ENCODE peak calls at places on chromosomes 12 and 14, in nine cellular contexts. O, H, R, Z, Q, T, P, U and W are unnamed samples.

GRCh38 chr14:50060871-50061663 is 55.3 kb downstream of the VCPKMT start:
- DNase-seq in Z (peak), O (no peak), Q (peak), U (no peak), R (no peak), P (peak), T (peak), H (peak), W (peak)

GRCh38 chr12:113735146-113735545 is 231.0 kb downstream of the RBM19 start:
- DNase-seq in R (no peak), Z (no peak), O (no peak), Q (no peak), T (no peak), H (no peak), U (no peak), P (no peak), W (no peak)

GRCh38 chr14:52266179-52266578 is 1.3 kb upstream of the PTGDR start:
- DNase-seq in H (peak), T (no peak), R (no peak), Z (no peak), U (no peak), Q (no peak), O (no peak), P (no peak), W (no peak)

GRCh38 chr12:10672231-10672868 is 1.5 kb downstream of the STYK1 start:
- DNase-seq in T (no peak), O (no peak), U (no peak), H (no peak), Z (no peak), R (no peak), P (no peak), Q (no peak), W (no peak)

GRCh38 chr14:32808574-32809098 is 130.0 kb upstream of the NPAS3 start:
- DNase-seq in O (no peak), Q (peak), T (no peak), U (no peak), Z (no peak), P (no peak), R (no peak), H (no peak), W (no peak)

GRCh38 chr14:90293766-90294471 is 37.6 kb downstream of the PSMC1 start:
- DNase-seq in Z (no peak), T (no peak), H (peak), P (no peak), Q (no peak), O (no peak), R (no peak), U (no peak), W (no peak)

GRCh38 chr12:14810953-14811483 is 3.0 kb downstream of the SMCO3 start:
- DNase-seq in P (no peak), H (peak), U (no peak), T (no peak), O (no peak), R (no peak), Z (no peak), Q (no peak), W (no peak)

GRCh38 chr12:3748620-3749019 is 4.3 kb downstream of the CRACR2A start:
- DNase-seq in O (no peak), P (no peak), Z (no peak), Q (no peak), H (no peak), U (no peak), R (no peak), T (no peak), W (no peak)

GRCh38 chr14:23751591-23751990 is 115.4 kb downstream of the DHRS2 start:
- DNase-seq in T (no peak), O (no peak), H (no peak), U (no peak), Q (no peak), P (no peak), Z (no peak), R (no peak), W (no peak)

GRCh38 chr14:53190938-53191337 is 37.8 kb upstream of the DDHD1 start:
- DNase-seq in R (no peak), Z (no peak), T (peak), U (no peak), O (no peak), H (peak), Q (no peak), P (peak), W (peak)

GRCh38 chr14:32453857-32454810 is 125.0 kb downstream of the AKAP6 start:
- DNase-seq in Q (no peak), Z (no peak), T (no peak), R (no peak), O (no peak), H (peak), P (no peak), U (no peak), W (no peak)

GRCh38 chr14:51462182-51462581 is 189.5 kb upstream of the FRMD6 start:
- DNase-seq in P (no peak), R (no peak), Q (no peak), H (no peak), O (no peak), T (no peak), Z (no peak), U (no peak), W (no peak)

GRCh38 chr12:48459259-48459658 is 13.1 kb upstream of the ANP32D start:
- DNase-seq in O (no peak), R (no peak), U (no peak), Q (no peak), Z (no peak), P (no peak), T (no peak), H (no peak), W (no peak)

GRCh38 chr12:105445261-105446015 is 114.9 kb downstream of the C12orf75 start:
- DNase-seq in H (peak), P (no peak), Z (no peak), U (no peak), R (no peak), O (no peak), Q (peak), T (no peak), W (no peak)

GRCh38 chr12:6915023-6915788 is 826 bp downstream of the ENO2 start:
- DNase-seq in R (peak), U (no peak), O (no peak), H (no peak), Z (no peak), Q (no peak), T (no peak), P (no peak), W (peak)

GRCh38 chr12:69070319-69071090 is 137.5 kb upstream of the CPM start:
- DNase-seq in U (peak), H (peak), P (peak), R (peak), Q (peak), T (no peak), Z (peak), O (peak), W (peak)

GRCh38 chr12:122094735-122095561 is 16.4 kb downstream of the MLXIP start:
- DNase-seq in P (no peak), Q (no peak), U (no peak), H (peak), T (no peak), Z (no peak), R (no peak), O (no peak), W (no peak)

GRCh38 chr12:34398706-34399630 is 376.7 kb downstream of the ALG10 start:
- DNase-seq in Z (no peak), H (no peak), P (peak), O (peak), Q (no peak), R (no peak), T (no peak), U (peak), W (peak)

GRCh38 chr12:52790427-52791270 is 5.3 kb downstream of the KRT3 start:
- DNase-seq in Z (no peak), T (no peak), P (no peak), Q (no peak), O (no peak), H (no peak), U (no peak), R (no peak), W (no peak)

GRCh38 chr12:106647793-106648514 is 65.2 kb downstream of the RFX4 start:
- DNase-seq in P (no peak), O (no peak), U (no peak), Q (no peak), H (no peak), T (no peak), R (no peak), Z (no peak), W (no peak)

GRCh38 chr12:120352117-120352516 is 16.8 kb downstream of the MSI1 start:
- DNase-seq in R (no peak), O (no peak), Q (peak), Z (peak), P (no peak), U (no peak), H (peak), T (no peak), W (no peak)

GRCh38 chr14:67417633-67418032 is 5.7 kb upstream of the PLEK2 start:
- DNase-seq in Q (no peak), O (no peak), U (peak), H (peak), R (no peak), P (no peak), Z (no peak), T (no peak), W (no peak)

GRCh38 chr14:94100847-94101246 is 9.7 kb upstream of the IFI27 start:
- DNase-seq in Z (no peak), Q (peak), T (no peak), H (peak), U (no peak), O (no peak), R (no peak), P (no peak), W (no peak)

GRCh38 chr14:67166450-67166853 is 22.8 kb upstream of the GARIN2 start:
- DNase-seq in H (peak), U (no peak), O (no peak), Z (peak), R (peak), Q (peak), P (peak), T (no peak), W (peak)

GRCh38 chr14:67331368-67332125 is 28.1 kb downstream of the ATP6V1D start:
- DNase-seq in U (no peak), P (no peak), O (no peak), Q (peak), Z (no peak), T (no peak), R (no peak), H (peak), W (no peak)

GRCh38 chr12:69431604-69432222 is 38.5 kb upstream of the FRS2 start:
- DNase-seq in O (no peak), Q (no peak), T (no peak), H (no peak), U (no peak), R (no peak), P (no peak), Z (no peak), W (no peak)

GRCh38 chr12:64825143-64826011 is 930 bp downstream of the TBC1D30 start:
- DNase-seq in Q (no peak), T (peak), H (no peak), P (peak), O (no peak), U (no peak), Z (no peak), R (peak), W (peak)

GRCh38 chr14:37637341-37637740 is 41.9 kb downstream of the TTC6 start:
- DNase-seq in U (no peak), P (no peak), Z (no peak), R (no peak), O (no peak), T (no peak), H (no peak), Q (no peak), W (no peak)

GRCh38 chr12:57523706-57524614 is 1.3 kb downstream of the MBD6 start:
- DNase-seq in Z (no peak), U (no peak), R (no peak), Q (no peak), H (no peak), T (no peak), P (no peak), O (no peak), W (peak)

GRCh38 chr12:47881826-47882427 is 22.9 kb downstream of the VDR start:
- DNase-seq in O (no peak), T (no peak), Q (peak), U (peak), Z (peak), H (peak), R (no peak), P (no peak), W (no peak)

GRCh38 chr12:47391566-47391965 is 311.8 kb upstream of the AMIGO2 start:
- DNase-seq in Z (no peak), H (no peak), Q (no peak), U (no peak), T (no peak), R (no peak), P (peak), O (no peak), W (no peak)

GRCh38 chr12:109738209-109738608 is 24.6 kb downstream of the FAM222A start:
- DNase-seq in P (no peak), Z (no peak), H (no peak), O (peak), Q (no peak), R (peak), U (no peak), T (no peak), W (no peak)

GRCh38 chr12:29578731-29579130 is 81.2 kb upstream of the OVCH1 start:
- DNase-seq in T (no peak), U (no peak), Z (no peak), O (no peak), P (no peak), Q (peak), R (no peak), H (peak), W (no peak)
- TF ChIP-seq CTCF in T (no peak), U (no peak), Z (no peak), O (no peak), P (no peak), Q (no peak), R (no peak), H (no peak), W (no peak)

GRCh38 chr14:21991130-21991529 is 317.5 kb upstream of the OR4E1 start:
- DNase-seq in T (no peak), O (no peak), P (no peak), R (no peak), U (no peak), H (no peak), Z (no peak), Q (no peak), W (no peak)

GRCh38 chr14:21987937-21988336 is 314.3 kb upstream of the OR4E1 start:
- DNase-seq in H (peak), O (no peak), P (no peak), T (no peak), U (no peak), R (peak), Q (no peak), Z (no peak), W (no peak)

GRCh38 chr14:21989090-21989489 is 315.5 kb upstream of the OR4E1 start:
- DNase-seq in P (no peak), R (no peak), T (no peak), H (no peak), U (no peak), Z (no peak), Q (no peak), O (no peak), W (no peak)

GRCh38 chr14:21988413-21988812 is 314.8 kb upstream of the OR4E1 start:
- DNase-seq in T (no peak), P (no peak), Z (no peak), O (no peak), R (no peak), U (no peak), Q (no peak), H (no peak), W (no peak)

DNA sequence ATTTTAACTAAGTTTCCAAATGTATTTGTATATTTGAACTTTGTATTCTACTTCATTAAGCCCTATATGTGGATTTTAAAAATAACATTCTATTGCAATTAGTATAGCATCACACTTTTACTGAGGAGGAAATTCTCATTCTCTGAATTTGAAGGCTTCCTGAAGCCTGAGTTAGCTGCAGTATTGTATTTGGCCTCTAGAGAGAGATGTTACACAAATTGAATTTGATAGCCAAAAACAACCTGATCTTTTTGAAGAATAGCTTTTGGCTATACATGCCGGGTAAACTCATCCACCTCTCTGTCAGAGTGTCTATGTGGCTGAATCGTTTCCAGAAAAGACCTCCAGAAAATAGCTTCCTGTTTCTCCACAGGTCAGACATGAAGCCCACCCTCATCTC is 316.5 kb upstream of the OR4E1 start:
- DNase-seq in O (no peak), Q (no peak), R (no peak), U (no peak), T (no peak), P (no peak), H (no peak), Z (no peak), W (no peak)
- TF ChIP-seq CTCF in O (peak), Q (no peak), R (peak), U (no peak), T (peak), P (no peak), H (peak), Z (peak), W (no peak)

DNA sequence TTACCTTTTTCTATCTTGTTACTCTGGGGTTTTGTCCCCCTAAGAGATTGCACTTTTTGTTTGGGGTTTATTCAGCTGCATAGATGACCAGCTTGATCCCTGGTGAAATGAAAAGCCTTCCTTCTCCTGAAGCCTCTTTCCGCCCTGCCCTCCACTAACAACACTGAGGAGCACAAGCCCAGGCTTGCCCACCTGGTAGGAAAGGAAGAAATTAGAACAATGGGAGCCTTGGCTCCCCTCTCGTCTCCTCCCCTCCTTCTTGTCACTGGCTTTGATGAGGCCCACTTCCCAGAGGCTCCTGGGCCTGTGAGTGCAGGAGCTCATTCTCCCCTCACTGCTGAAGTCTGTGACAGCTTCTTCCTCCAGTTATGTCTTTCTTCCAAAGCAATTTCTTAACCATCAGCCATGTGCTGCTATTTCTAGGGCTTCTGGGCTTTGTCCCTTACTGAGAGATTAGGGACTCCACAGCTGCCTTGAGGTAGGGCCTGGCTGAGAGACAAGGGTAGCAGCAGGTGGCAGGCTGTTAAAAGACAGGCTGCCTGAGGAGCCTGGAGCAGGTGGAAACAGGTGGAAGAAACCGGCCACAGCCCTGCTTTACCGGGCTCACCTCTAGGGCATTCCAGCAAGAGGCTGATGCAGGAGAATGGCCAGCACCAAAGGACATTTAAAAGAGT is 53.7 kb upstream of the SRSF5 start:
- DNase-seq in T (no peak), U (no peak), Q (no peak), H (no peak), R (no peak), P (no peak), Z (no peak), O (no peak), W (no peak)
- TF ChIP-seq CTCF in T (no peak), U (no peak), Q (no peak), H (no peak), R (no peak), P (no peak), Z (no peak), O (peak), W (no peak)

GRCh38 chr12:44510510-44510909 is 365.6 kb downstream of the NELL2 start:
- DNase-seq in R (no peak), Z (no peak), U (no peak), T (no peak), P (no peak), O (no peak), H (no peak), Q (no peak), W (no peak)
- TF ChIP-seq CTCF in R (no peak), Z (no peak), U (no peak), T (no peak), P (no peak), O (no peak), H (no peak), Q (no peak), W (no peak)

DNA sequence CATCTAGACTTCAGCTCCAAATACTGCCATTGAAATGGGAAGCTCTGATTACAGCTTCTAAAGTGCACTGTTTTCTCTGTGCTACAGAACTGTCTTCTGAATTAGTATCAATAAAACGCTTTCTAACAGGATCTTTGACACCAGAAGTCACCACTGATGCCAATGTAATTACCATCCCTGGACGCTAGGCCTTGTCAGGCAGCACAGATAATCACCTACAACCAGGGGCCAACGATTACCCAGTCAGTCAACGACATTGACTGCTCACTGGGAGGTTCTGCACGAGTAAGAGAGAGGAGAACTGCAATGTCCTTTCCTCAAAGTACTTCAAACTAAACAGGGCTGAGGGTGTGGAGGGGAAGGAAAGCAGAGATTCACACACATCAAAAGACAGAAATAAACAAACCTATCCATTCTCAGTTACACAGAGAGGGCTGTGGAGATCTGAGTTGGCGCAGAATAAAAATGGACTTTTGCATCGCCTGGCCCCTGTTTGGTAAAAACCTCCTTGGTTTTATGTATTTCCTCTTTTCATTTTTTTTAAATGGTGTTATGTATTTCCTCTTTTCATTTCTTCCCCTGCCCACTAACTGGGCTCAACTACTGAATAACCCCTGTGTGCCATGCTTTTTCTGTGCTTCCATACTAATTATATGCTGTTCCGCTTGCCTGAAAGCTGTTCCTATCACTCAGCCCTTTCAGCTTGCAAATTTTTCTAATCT is 492.2 kb downstream of the APAF1 start:
- DNase-seq in R (no peak), T (no peak), P (no peak), O (no peak), Q (no peak), U (no peak), Z (no peak), H (no peak), W (no peak)
- TF ChIP-seq CTCF in R (no peak), T (peak), P (no peak), O (no peak), Q (no peak), U (no peak), Z (no peak), H (no peak), W (no peak)

DNA sequence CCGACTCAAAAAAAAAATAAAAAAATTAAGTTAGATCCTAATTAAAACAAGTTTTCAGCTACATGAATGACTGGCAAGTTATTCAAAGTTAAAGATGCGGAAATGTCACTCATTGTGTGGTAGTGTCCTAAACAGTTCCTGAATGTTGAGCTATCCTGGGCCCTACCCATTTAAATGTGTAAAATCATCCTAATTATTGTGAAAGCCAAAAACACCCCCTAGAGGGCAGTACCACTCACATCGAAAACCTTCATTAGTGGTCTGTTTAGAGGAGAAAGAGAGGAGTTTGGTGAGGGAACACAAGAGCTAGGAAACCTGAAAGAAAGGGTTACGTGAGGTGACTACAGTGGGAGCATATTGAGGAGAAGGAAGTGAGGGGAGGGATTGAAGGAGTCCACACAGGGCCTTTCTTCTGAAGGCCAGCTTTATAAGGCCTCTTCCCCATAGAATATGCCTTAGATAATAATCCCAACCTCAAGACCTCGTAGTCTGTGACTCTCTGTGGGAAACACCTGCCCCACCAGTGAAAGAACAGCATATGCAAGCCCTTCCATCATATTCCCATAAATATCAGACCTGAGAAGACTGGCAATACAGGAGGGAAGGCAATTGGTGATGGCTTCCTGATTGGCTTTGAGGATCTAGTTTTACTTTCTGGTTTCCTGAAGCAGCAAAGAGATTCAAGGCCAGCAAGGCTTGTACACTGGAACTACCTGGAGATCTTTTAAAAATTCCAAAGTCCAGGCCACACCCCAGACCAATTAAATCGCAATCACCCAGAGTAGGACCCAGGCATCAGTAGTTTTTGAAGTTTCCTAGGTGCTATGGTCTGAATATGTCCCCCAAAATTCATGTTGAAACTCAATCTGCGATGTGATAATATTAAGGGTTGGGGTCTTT is 2.7 kb upstream of the TEP1 start:
- DNase-seq in U (no peak), H (peak), Q (no peak), P (peak), R (no peak), T (peak), O (no peak), Z (peak), W (peak)
- TF ChIP-seq CTCF in U (peak), H (peak), Q (peak), P (peak), R (peak), T (peak), O (peak), Z (peak), W (peak)